ENCODE peak calls at places on chromosomes 6 and 20, in seven cellular contexts. Q is PC-3, B is astrocyte, U is adrenal gland, G is cardiac muscle cell, Y is HepG2, O is upper lobe of right lung. F is an unnamed sample. For H3K36me3, the result is how much of the 10 kb centered on the place peaks cover.

GRCh38 chr20:46222521-46223007 is 85.7 kb downstream of the CDH22 start:
- DNase-seq in Q (no peak), B (no peak), U (no peak), G (peak), Y (no peak), O (no peak), F (no peak)

GRCh38 chr6:140462495-140463311 is 1088.3 kb upstream of the CITED2 start:
- DNase-seq in Q (peak), B (peak), U (no peak), G (peak), Y (no peak), O (no peak), F (no peak)

GRCh38 chr6:170292111-170292777 is 1.4 kb upstream of the DLL1 start:
- DNase-seq in Q (no peak), B (no peak), U (no peak), G (no peak), Y (no peak), O (no peak), F (no peak)

GRCh38 chr6:44779130-44779826 is 391.8 kb downstream of the CDC5L start:
- DNase-seq in Q (no peak), B (no peak), U (no peak), G (no peak), Y (no peak), O (no peak), F (no peak)

GRCh38 chr20:2864626-2865025 is 8.7 kb upstream of the PTPRA start:
- DNase-seq in Q (no peak), B (no peak), U (no peak), G (no peak), Y (no peak), O (no peak), F (no peak)

GRCh38 chr6:158080849-158081656 is 87.0 kb downstream of the SERAC1 start:
- DNase-seq in Q (no peak), B (no peak), U (no peak), G (no peak), Y (no peak), O (no peak), F (peak)

GRCh38 chr20:53524589-53525311 is 68.9 kb downstream of the ZNF217 start:
- DNase-seq in Q (no peak), B (no peak), U (no peak), G (no peak), Y (no peak), O (no peak), F (no peak)

GRCh38 chr20:54167909-54168872 is 5.6 kb downstream of the CYP24A1 start:
- DNase-seq in Q (peak), B (peak), U (no peak), G (peak), Y (peak), O (no peak), F (no peak)

GRCh38 chr20:53597085-53597482 is 3.4 kb upstream of the ZNF217 start:
- DNase-seq in Q (peak), B (no peak), U (peak), G (peak), Y (peak), O (no peak), F (no peak)

GRCh38 chr6:37653933-37654565 is 43.6 kb downstream of the MDGA1 start:
- DNase-seq in Q (peak), B (no peak), U (no peak), G (no peak), Y (peak), O (no peak), F (peak)

GRCh38 chr6:6741264-6741663 is 152.7 kb downstream of the LY86 start:
- DNase-seq in Q (no peak), B (no peak), U (no peak), G (no peak), Y (no peak), O (no peak), F (no peak)
- TF ChIP-seq CTCF in Q (no peak), B (no peak), U (no peak), G (no peak), Y (no peak), O (no peak), F (no peak)

DNA sequence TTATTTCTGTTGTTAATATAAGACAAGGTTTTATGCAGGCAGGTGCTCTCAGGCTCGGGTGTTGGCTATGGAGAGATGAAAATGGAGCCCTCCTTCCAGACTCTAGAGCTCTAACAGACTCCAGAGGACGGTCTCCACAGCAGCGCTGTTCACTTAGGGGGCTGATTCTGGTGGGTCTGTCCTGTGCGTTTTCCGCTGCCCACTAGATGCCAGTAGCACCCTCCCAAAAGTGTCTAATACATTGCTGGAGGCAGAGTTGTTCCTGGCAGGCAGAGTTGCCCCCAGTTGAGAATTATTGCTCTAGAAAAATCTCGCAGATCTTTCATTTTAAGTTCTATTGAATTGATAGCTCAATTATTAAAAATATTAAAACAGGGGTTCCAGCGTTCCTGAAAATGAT is 109.9 kb downstream of the MAP3K4 start:
- DNase-seq in Q (no peak), B (no peak), U (no peak), G (no peak), Y (no peak), O (no peak), F (no peak)
- H3K36me3 ChIP-seq in Q (under half), B (under half), U (under half), G (under half), Y (under half), O (half or more), F (under half)

DNA sequence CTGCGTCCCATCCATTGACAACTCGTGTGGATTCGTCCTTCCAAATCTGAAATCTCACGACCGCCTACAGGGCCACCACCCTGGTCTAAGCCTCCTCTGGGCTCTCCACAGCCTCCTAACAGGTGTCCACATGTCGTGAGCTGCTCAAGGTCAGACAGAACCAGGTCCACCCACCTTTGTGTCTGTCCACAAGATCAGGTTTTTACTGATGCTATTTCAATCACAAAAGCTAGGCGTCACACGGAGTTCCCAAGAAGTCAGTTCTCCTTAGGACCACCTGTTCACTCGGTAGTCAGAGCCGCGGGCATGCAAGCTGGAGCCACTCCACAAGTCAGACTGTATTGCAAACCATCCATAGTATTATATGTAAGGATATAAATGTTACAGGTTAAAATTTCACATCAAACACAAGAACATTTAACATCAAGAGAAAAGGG is 540 bp upstream of the DNPH1 start:
- DNase-seq in Q (no peak), B (no peak), U (no peak), G (no peak), Y (no peak), O (no peak), F (no peak)
- H3K4me3 ChIP-seq in Q (peak), B (peak), U (no peak), G (no peak), Y (no peak), O (peak), F (peak)

GRCh38 chr6:134074151-134074712 is 21.8 kb upstream of the SLC2A12 start:
- DNase-seq in Q (no peak), B (no peak), U (no peak), G (peak), Y (peak), O (no peak), F (no peak)
- TF ChIP-seq CTCF in Q (no peak), B (no peak), U (no peak), G (no peak), Y (no peak), O (no peak), F (no peak)

GRCh38 chr6:83424392-83425018 is 6.3 kb downstream of the ME1 start:
- DNase-seq in Q (no peak), B (no peak), U (no peak), G (no peak), Y (no peak), O (no peak), F (no peak)
- H3K36me3 ChIP-seq in Q (under half), B (under half), U (under half), G (under half), Y (under half), O (under half), F (under half)